ENCODE peak calls at places on chromosomes 7 and 10, in four cellular contexts. G is OCI-LY7, B is adrenal gland, F is thoracic aorta. Y is an unnamed sample. For H3K9me3, the result is how much of the 10 kb centered on the place peaks cover.

GRCh38 chr7:452791-453455 is 66.7 kb downstream of the PDGFA start:
- DNase-seq in F (no peak), G (no peak), B (no peak), Y (no peak)

GRCh38 chr10:118504044-118504944 is 91.2 kb downstream of the PRLHR start:
- DNase-seq in F (no peak), G (no peak), B (no peak), Y (no peak)

GRCh38 chr10:17144757-17145156 is 15.1 kb upstream of the CUBN start:
- DNase-seq in B (no peak), F (no peak), G (no peak), Y (no peak)

GRCh38 chr7:6631605-6632004 is 5.5 kb upstream of the ZNF316 start:
- DNase-seq in F (no peak), G (no peak), B (no peak), Y (no peak)

GRCh38 chr7:102287465-102288146 is 938 bp downstream of the SH2B2 start:
- DNase-seq in F (no peak), G (peak), B (peak), Y (no peak)

GRCh38 chr10:119104653-119105024 is 726 bp downstream of the DENND10 start:
- DNase-seq in B (no peak), G (peak), F (no peak), Y (no peak)

GRCh38 chr7:128405345-128406146 is 4.2 kb downstream of the IMPDH1 start:
- DNase-seq in F (no peak), G (peak), B (no peak), Y (no peak)

GRCh38 chr7:50531928-50532327 is 33.3 kb downstream of the DDC start:
- DNase-seq in F (no peak), B (no peak), G (no peak), Y (no peak)

GRCh38 chr7:105353752-105354328 is 34.9 kb downstream of the SRPK2 start:
- DNase-seq in B (peak), F (no peak), G (peak), Y (no peak)

GRCh38 chr7:47739301-47739870 is 157.5 kb upstream of the TNS3 start:
- DNase-seq in B (no peak), G (no peak), F (no peak), Y (no peak)

GRCh38 chr10:623477-624311 is 65.8 kb downstream of the DIP2C start:
- DNase-seq in G (no peak), F (no peak), B (no peak), Y (no peak)

GRCh38 chr10:35432781-35433338 is 96.6 kb downstream of the CCNY start:
- DNase-seq in B (no peak), F (no peak), G (no peak), Y (no peak)

GRCh38 chr7:15795371-15795770 is 108.9 kb upstream of the MEOX2 start:
- DNase-seq in F (no peak), G (no peak), B (no peak), Y (no peak)

GRCh38 chr7:51346136-51346535 is 29.5 kb upstream of the COBL start:
- DNase-seq in B (no peak), F (no peak), G (no peak), Y (no peak)

GRCh38 chr10:52551036-52551435 is 221.5 kb downstream of the MBL2 start:
- DNase-seq in F (no peak), B (no peak), G (no peak), Y (no peak)

GRCh38 chr7:67137464-67137863 is 140.8 kb downstream of the TYW1 start:
- DNase-seq in F (no peak), G (no peak), B (no peak), Y (no peak)

GRCh38 chr7:26743205-26743604 is 121.2 kb downstream of the SKAP2 start:
- DNase-seq in F (no peak), B (no peak), G (no peak), Y (no peak)

GRCh38 chr7:11830582-11831382 is 1.2 kb downstream of the THSD7A start:
- DNase-seq in G (no peak), B (no peak), F (no peak), Y (no peak)

GRCh38 chr7:102119213-102119651 is 167.4 kb upstream of the SH2B2 start:
- DNase-seq in F (no peak), B (no peak), G (no peak), Y (no peak)

GRCh38 chr10:97759157-97759980 is 12.4 kb downstream of the SFRP5 start:
- DNase-seq in B (peak), G (peak), F (no peak), Y (peak)

GRCh38 chr10:17756557-17757208 is 4.7 kb downstream of the TMEM236 start:
- DNase-seq in F (no peak), B (no peak), G (no peak), Y (no peak)

GRCh38 chr10:110430369-110431273 is 67.1 kb upstream of the DUSP5 start:
- DNase-seq in F (no peak), B (no peak), G (no peak), Y (no peak)

GRCh38 chr10:19333631-19334030 is 285.0 kb downstream of the MALRD1 start:
- DNase-seq in F (no peak), B (no peak), G (no peak), Y (no peak)

GRCh38 chr10:79984851-79985250 is 35.9 kb upstream of the SFTPD start:
- DNase-seq in F (no peak), B (no peak), G (no peak), Y (no peak)

GRCh38 chr10:59588791-59589190 is 120.9 kb downstream of the SLC16A9 start:
- DNase-seq in F (no peak), G (no peak), B (no peak), Y (no peak)

GRCh38 chr7:24924375-24924774 is 55.6 kb downstream of the OSBPL3 start:
- DNase-seq in F (no peak), B (no peak), G (no peak), Y (no peak)

GRCh38 chr7:23115991-23116390 is 10.4 kb downstream of the KLHL7 start:
- DNase-seq in G (no peak), B (peak), F (no peak), Y (no peak)

GRCh38 chr7:129644634-129645230 is 33.2 kb downstream of the NRF1 start:
- DNase-seq in F (no peak), G (peak), B (no peak), Y (no peak)

GRCh38 chr10:100496567-100496966 is 23.1 kb downstream of the SEC31B start:
- DNase-seq in B (no peak), G (no peak), F (no peak), Y (no peak)

GRCh38 chr10:34615770-34616169 is 199.3 kb downstream of the PARD3 start:
- DNase-seq in G (no peak), F (no peak), B (no peak), Y (no peak)

GRCh38 chr10:63611078-63611477 is 89.9 kb downstream of the REEP3 start:
- DNase-seq in F (no peak), G (no peak), B (no peak), Y (no peak)

GRCh38 chr10:90993340-90993739 is 72.5 kb upstream of the ANKRD1 start:
- DNase-seq in G (no peak), F (no peak), B (no peak), Y (no peak)

GRCh38 chr7:108452707-108453106 is 3.5 kb downstream of the NRCAM start:
- DNase-seq in B (no peak), F (no peak), G (peak), Y (no peak)

GRCh38 chr10:44980309-44981171 is 1.9 kb upstream of the DEPP1 start:
- DNase-seq in F (no peak), G (no peak), B (no peak), Y (no peak)

DNA sequence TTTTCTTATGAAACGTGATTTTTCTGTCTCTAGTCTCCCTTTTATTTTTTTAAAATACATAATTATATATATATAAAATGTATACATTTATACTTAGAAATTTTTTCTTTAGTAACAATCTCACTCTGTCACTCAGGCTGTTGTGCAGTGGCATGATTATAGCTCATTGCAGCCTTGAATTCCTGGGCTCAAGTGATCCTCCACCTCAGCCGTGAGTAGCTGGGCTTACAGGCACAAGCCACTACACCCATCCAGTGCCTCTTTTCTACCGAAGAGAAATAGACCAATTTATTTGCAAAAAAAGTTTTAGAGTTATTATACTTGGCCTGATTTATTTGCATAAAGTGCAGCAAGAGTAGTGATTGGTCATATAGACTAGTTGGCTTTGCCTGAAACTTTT is 72.2 kb downstream of the MAPK8 start:
- DNase-seq in F (no peak), G (no peak), B (no peak), Y (no peak)
- H3K9me3 ChIP-seq in F (under half), G (under half), B (under half), Y (under half)

DNA sequence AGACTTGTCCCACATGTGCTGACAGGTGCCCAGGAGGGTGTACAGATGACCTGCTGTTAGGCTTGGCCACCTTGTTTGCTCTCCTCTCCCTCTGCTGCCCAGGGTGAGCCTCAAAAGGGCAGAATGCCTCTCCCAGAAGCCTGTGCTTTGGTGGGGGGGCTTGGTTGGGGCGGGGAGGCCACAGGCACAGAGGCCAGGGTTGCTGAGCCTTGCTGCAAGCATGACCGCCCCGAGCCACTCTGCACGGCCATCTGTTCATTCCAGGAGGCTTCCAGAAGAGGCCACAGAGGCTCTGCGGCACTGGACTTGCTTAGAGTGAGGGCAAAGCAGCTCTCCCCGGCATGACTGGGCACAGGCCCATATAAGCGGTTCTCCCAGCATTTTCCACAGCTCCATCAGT is 190.8 kb downstream of the GLRX3 start:
- DNase-seq in B (no peak), F (no peak), G (no peak), Y (peak)
- H3K9me3 ChIP-seq in B (under half), F (under half), G (under half), Y (under half)

GRCh38 chr7:63025815-63026214 is 972.8 kb upstream of the ZNF722 start:
- DNase-seq in G (no peak), B (no peak), F (no peak), Y (no peak)

GRCh38 chr7:63030061-63030460 is 968.6 kb upstream of the ZNF722 start:
- DNase-seq in B (no peak), G (no peak), F (no peak), Y (no peak)

GRCh38 chr7:63027075-63027474 is 971.6 kb upstream of the ZNF722 start:
- DNase-seq in F (no peak), G (no peak), B (no peak), Y (no peak)

GRCh38 chr7:63029207-63029522 is 969.5 kb upstream of the ZNF722 start:
- DNase-seq in G (no peak), B (no peak), F (no peak), Y (no peak)

DNA sequence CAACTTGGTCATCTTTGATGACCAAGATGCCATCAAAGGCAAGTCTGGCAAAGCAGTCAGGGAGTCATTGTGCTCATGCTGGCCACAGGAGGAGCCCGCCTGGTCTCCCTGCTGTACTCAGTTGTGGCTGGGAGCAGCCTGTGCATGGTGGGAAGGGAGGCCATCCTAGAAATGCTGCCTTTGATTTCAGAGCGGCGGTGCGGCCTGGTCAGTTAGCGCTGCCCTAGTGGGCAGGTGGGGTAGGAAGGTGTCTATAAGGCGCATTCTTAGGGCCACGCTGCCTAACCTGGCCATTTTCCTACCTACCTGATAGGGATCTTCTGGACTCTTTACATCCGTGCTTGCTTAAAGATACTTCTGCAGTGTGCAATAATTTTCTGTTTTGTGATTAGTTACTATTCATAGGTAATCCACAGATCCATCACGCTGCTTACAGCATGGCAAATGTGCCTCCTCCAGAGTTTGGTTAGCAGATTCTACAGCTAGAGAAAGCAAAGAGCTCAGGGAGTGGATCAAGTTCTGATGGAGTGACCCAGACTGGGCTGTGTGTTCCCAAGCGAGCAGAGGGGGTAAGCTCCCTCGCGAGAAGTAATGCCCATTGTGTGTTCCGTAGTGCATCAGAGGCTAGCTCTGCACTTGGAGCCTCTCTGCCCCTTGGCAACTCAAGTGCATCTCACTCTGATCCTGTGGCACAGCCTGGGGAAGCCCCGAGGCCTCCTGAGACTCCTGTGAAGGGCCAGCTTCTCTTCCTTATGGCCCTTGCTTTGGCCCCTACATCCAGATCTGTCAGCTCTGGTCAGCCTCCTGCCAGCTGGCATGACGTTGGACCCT is 970.1 kb upstream of the ZNF722 start:
- DNase-seq in F (no peak), G (no peak), B (no peak), Y (no peak)
- H3K9me3 ChIP-seq in F (under half), G (under half), B (under half), Y (under half)

GRCh38 chr7:157718303-157719007 is 381.7 kb downstream of the DNAJB6 start:
- DNase-seq in G (no peak), F (no peak), B (no peak), Y (no peak)

GRCh38 chr7:157722137-157723060 is 385.6 kb downstream of the DNAJB6 start:
- DNase-seq in G (no peak), F (no peak), B (no peak), Y (no peak)

GRCh38 chr7:157719008-157719682 is 382.3 kb downstream of the DNAJB6 start:
- DNase-seq in B (no peak), F (no peak), G (no peak), Y (no peak)

GRCh38 chr7:157721468-157722136 is 384.8 kb downstream of the DNAJB6 start:
- DNase-seq in F (no peak), G (no peak), B (no peak), Y (no peak)

GRCh38 chr7:157719705-157720655 is 383.2 kb downstream of the DNAJB6 start:
- DNase-seq in F (no peak), G (no peak), B (no peak), Y (no peak)
- H3K9me3 ChIP-seq in F (under half), G (under half), B (under half), Y (under half)

DNA sequence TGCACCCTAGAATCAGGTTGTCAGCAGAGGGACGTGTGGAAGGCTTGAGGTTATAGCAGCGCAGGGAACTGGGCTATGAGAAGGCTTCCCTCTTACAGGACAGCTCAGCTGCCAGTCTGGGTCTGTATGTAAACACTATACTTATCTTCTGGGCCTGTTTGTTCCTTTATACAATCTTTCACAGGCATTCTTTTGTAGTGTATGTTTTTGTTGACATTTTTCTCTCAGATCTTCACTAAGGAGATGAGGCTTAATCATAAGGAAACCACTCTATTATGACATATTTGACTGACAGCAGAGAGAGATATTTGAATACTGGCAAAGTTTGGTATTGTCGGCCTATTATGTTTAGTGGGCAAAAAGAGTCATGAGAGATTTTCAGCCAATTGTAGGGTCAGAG is 929 bp downstream of the GBF1 start:
- DNase-seq in B (no peak), F (no peak), G (peak), Y (no peak)
- H3K9me3 ChIP-seq in B (under half), F (under half), G (under half), Y (under half)

GRCh38 chr10:130407052-130407451 is 270.9 kb downstream of the GLRX3 start:
- DNase-seq in G (no peak), B (no peak), F (no peak), Y (no peak)
- H3K9me3 ChIP-seq in G (under half), B (under half), F (under half), Y (under half)

GRCh38 chr7:100825760-100826545 is 1.4 kb downstream of the EPHB4 start:
- DNase-seq in F (no peak), G (no peak), B (no peak), Y (no peak)
- H3K9me3 ChIP-seq in F (under half), G (under half), B (under half), Y (under half)

GRCh38 chr7:158933468-158934139 is 77.2 kb downstream of the DYNC2I1 start:
- DNase-seq in B (no peak), F (no peak), G (no peak), Y (no peak)
- H3K9me3 ChIP-seq in B (under half), F (under half), G (under half), Y (under half)

GRCh38 chr10:4067552-4068254 is 282.7 kb upstream of the KLF6 start:
- DNase-seq in F (no peak), G (no peak), B (no peak), Y (no peak)

GRCh38 chr10:4070171-4070570 is 285.2 kb upstream of the KLF6 start:
- DNase-seq in F (no peak), G (no peak), B (no peak), Y (no peak)

GRCh38 chr10:4069491-4069890 is 284.5 kb upstream of the KLF6 start:
- DNase-seq in F (no peak), B (no peak), G (no peak), Y (no peak)

GRCh38 chr10:4066581-4067403 is 281.8 kb upstream of the KLF6 start:
- DNase-seq in F (no peak), B (no peak), G (no peak), Y (no peak)

GRCh38 chr10:4068255-4069028 is 283.4 kb upstream of the KLF6 start:
- DNase-seq in G (no peak), B (no peak), F (no peak), Y (no peak)
- H3K9me3 ChIP-seq in G (under half), B (under half), F (under half), Y (under half)

DNA sequence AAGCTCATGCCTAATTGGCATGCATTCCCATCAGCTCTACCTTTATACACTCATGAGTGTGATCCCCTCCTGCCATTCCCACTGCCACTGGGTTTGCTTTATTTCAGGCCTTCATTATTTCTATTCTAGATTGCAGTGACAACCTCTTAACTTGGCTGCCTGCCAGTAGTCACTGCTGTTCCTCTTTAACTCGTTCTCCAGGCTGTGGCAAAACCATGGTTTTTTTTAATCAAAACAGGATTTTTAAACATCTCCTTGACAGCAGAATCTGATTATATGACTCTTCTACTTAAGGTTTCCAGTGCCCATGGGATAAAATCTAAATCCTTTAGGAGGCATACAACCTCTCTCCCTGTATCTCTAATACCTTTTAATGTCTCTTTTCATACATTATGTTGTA is 223.7 kb upstream of the PCDH15 start:
- DNase-seq in B (peak), F (no peak), G (no peak), Y (no peak)
- H3K9me3 ChIP-seq in B (under half), F (under half), G (under half), Y (under half)